ENCODE peak calls at places on chromosomes 13 and 19, in five cellular contexts. E is OCI-M1; T is CD8-positive, alpha-beta memory T cell; P is effector memory CD4-positive, alpha-beta T cell; L is NCI-H1417. J is an unnamed sample.

GRCh38 chr13:91313103-91313502 is 34.4 kb upstream of the MIR17HG start:
- DNase-seq in E (peak), T (no peak), P (no peak), L (no peak), J (no peak)

GRCh38 chr13:66322193-66322592 is 907.9 kb downstream of the PCDH9 start:
- DNase-seq in E (no peak), T (no peak), P (no peak), L (no peak), J (no peak)

GRCh38 chr13:21530656-21531055 is 71.6 kb upstream of the ZDHHC20 start:
- DNase-seq in E (no peak), T (no peak), P (no peak), L (no peak), J (no peak)

GRCh38 chr13:109249780-109250528 is 536.4 kb downstream of the IRS2 start:
- DNase-seq in E (peak), T (no peak), P (no peak), L (no peak), J (no peak)

GRCh38 chr19:6387372-6387771 is 5.6 kb downstream of the GTF2F1 start:
- DNase-seq in E (no peak), T (no peak), P (no peak), L (no peak), J (no peak)

GRCh38 chr13:73000027-73000674 is 58.7 kb upstream of the KLF5 start:
- DNase-seq in E (peak), T (no peak), P (no peak), L (no peak), J (no peak)

GRCh38 chr13:98142427-98143156 is at the start of gene FARP1:
- DNase-seq in E (peak), T (no peak), P (no peak), L (peak), J (peak)

GRCh38 chr19:11096210-11096841 is 7.1 kb downstream of the LDLR start:
- DNase-seq in E (peak), T (no peak), P (no peak), L (no peak), J (no peak)

GRCh38 chr19:8639821-8640401 is 9.5 kb downstream of the NFILZ start:
- DNase-seq in E (no peak), T (no peak), P (no peak), L (no peak), J (no peak)

GRCh38 chr19:22634450-22634827 is 315 bp downstream of the ZNF492 start:
- DNase-seq in E (no peak), T (no peak), P (no peak), L (no peak), J (no peak)

GRCh38 chr19:56273563-56274117 is 1.1 kb downstream of the EDDM13 start:
- DNase-seq in E (no peak), T (no peak), P (no peak), L (no peak), J (no peak)

GRCh38 chr19:29845576-29846176 is 33.9 kb downstream of the CCNE1 start:
- DNase-seq in E (peak), T (peak), P (no peak), L (no peak), J (peak)

GRCh38 chr13:96199315-96199714 is 109.4 kb downstream of the HS6ST3 start:
- DNase-seq in E (no peak), T (no peak), P (no peak), L (no peak), J (no peak)

GRCh38 chr19:47190167-47190727 is 40.8 kb downstream of the BBC3 start:
- DNase-seq in E (no peak), T (peak), P (no peak), L (no peak), J (no peak)

GRCh38 chr13:46032341-46032740 is 20.2 kb downstream of the ZC3H13 start:
- DNase-seq in E (peak), T (no peak), P (no peak), L (no peak), J (no peak)

GRCh38 chr19:42989851-42990250 is 36.4 kb downstream of the PSG11 start:
- DNase-seq in E (no peak), T (no peak), P (no peak), L (no peak), J (peak)